ENCODE peak calls at places on chromosomes 11 and 22, in eight cellular contexts. S is SHP77 treated with DMSO at 0.1 percent for 48 hours; D is NCI-H2081; J is naive thymus-derived CD8-positive, alpha-beta T cell; Y is tibial artery; M is prostate gland; C is ureter; Z is HS-27A. N is an unnamed sample.

GRCh38 chr11:73623651-73624050 is 22.7 kb upstream of the PLEKHB1 start:
- DNase-seq in S (no peak), D (no peak), J (no peak), Y (no peak), M (no peak), C (no peak), Z (no peak), N (no peak)

GRCh38 chr11:69240332-69241074 is 53.5 kb upstream of the MYEOV start:
- DNase-seq in S (no peak), D (no peak), J (no peak), Y (no peak), M (peak), C (peak), Z (no peak), N (no peak)

GRCh38 chr22:37300551-37301017 is 18.3 kb downstream of the CYTH4 start:
- DNase-seq in S (no peak), D (no peak), J (peak), Y (no peak), M (no peak), C (no peak), Z (no peak), N (no peak)

GRCh38 chr11:27088353-27088752 is 47.7 kb downstream of the BBOX1 start:
- DNase-seq in S (peak), D (no peak), J (no peak), Y (no peak), M (peak), C (no peak), Z (no peak), N (no peak)

GRCh38 chr11:124644426-124645280 is 22.0 kb downstream of the TBRG1 start:
- DNase-seq in S (peak), D (peak), J (no peak), Y (peak), M (peak), C (peak), Z (peak), N (no peak)

GRCh38 chr11:13311570-13311969 is 34.0 kb downstream of the BMAL1 start:
- DNase-seq in S (no peak), D (no peak), J (no peak), Y (no peak), M (peak), C (peak), Z (no peak), N (no peak)

GRCh38 chr22:26610983-26611382 is 6.8 kb downstream of the CRYBB1 start:
- DNase-seq in S (no peak), D (no peak), J (no peak), Y (no peak), M (no peak), C (no peak), Z (no peak), N (no peak)

GRCh38 chr22:49880281-49880680 is 26.6 kb downstream of the ZBED4 start:
- DNase-seq in S (no peak), D (no peak), J (no peak), Y (no peak), M (no peak), C (no peak), Z (no peak), N (no peak)

GRCh38 chr11:75509201-75509600 is 16.5 kb downstream of the GDPD5 start:
- DNase-seq in S (no peak), D (no peak), J (no peak), Y (no peak), M (no peak), C (no peak), Z (no peak), N (no peak)

GRCh38 chr22:19730662-19731360 is 7.5 kb downstream of the GP1BB start:
- DNase-seq in S (peak), D (peak), J (peak), Y (peak), M (peak), C (peak), Z (peak), N (peak)

GRCh38 chr22:29719894-29720645 is at the start of gene CABP7:
- DNase-seq in S (no peak), D (no peak), J (no peak), Y (no peak), M (no peak), C (no peak), Z (no peak), N (no peak)

GRCh38 chr11:30131535-30131934 is 99.3 kb upstream of the FSHB start:
- DNase-seq in S (no peak), D (no peak), J (no peak), Y (no peak), M (no peak), C (no peak), Z (no peak), N (no peak)

GRCh38 chr22:32204211-32204855 is 540 bp downstream of the RFPL2 start:
- DNase-seq in S (peak), D (no peak), J (no peak), Y (no peak), M (no peak), C (no peak), Z (no peak), N (no peak)

GRCh38 chr22:48100685-48101417 is 1338.4 kb downstream of the TBC1D22A start:
- DNase-seq in S (no peak), D (no peak), J (peak), Y (no peak), M (no peak), C (no peak), Z (no peak), N (no peak)

GRCh38 chr11:117453886-117454563 is 126.4 kb downstream of the CEP164 start:
- DNase-seq in S (no peak), D (no peak), J (no peak), Y (no peak), M (no peak), C (no peak), Z (no peak), N (no peak)

GRCh38 chr11:10650630-10651029 is 42.9 kb downstream of the IRAG1 start:
- DNase-seq in S (no peak), D (no peak), J (no peak), Y (no peak), M (no peak), C (no peak), Z (no peak), N (no peak)

GRCh38 chr11:28529540-28530410 is 421.6 kb downstream of the METTL15 start:
- DNase-seq in S (no peak), D (peak), J (no peak), Y (no peak), M (peak), C (no peak), Z (peak), N (peak)

GRCh38 chr22:19941365-19942070 is at the start of the genes COMT and TXNRD2:
- DNase-seq in S (no peak), D (peak), J (peak), Y (peak), M (peak), C (no peak), Z (no peak), N (no peak)

GRCh38 chr22:31271485-31271884 is 20.8 kb downstream of the PIK3IP1 start:
- DNase-seq in S (no peak), D (no peak), J (no peak), Y (no peak), M (no peak), C (no peak), Z (no peak), N (no peak)

GRCh38 chr11:99693941-99694492 is 673.3 kb downstream of the CNTN5 start:
- DNase-seq in S (peak), D (no peak), J (no peak), Y (no peak), M (no peak), C (no peak), Z (peak), N (peak)

GRCh38 chr11:125952973-125953372 is 7.1 kb downstream of the VSIG10L2 start:
- DNase-seq in S (no peak), D (peak), J (no peak), Y (no peak), M (peak), C (peak), Z (no peak), N (no peak)

GRCh38 chr11:33737362-33737821 is 1.2 kb upstream of the CD59 start:
- DNase-seq in S (no peak), D (no peak), J (no peak), Y (no peak), M (no peak), C (no peak), Z (no peak), N (no peak)

N was measured in non-pigmented ciliary epithelial cell.